ENCODE peak calls at places on chromosomes 7 and 10, in four cellular contexts. P, Y, S and D are unnamed samples.

GRCh38 chr7:151687523-151688235 is 168.0 kb upstream of the RHEB start:
- DNase-seq in P (peak), Y (no peak), S (peak), D (no peak)

GRCh38 chr10:78992333-78992732 is 76.4 kb upstream of the ZMIZ1 start:
- DNase-seq in P (no peak), Y (no peak), S (no peak), D (peak)

GRCh38 chr7:30510124-30511074 is 5.8 kb upstream of the GGCT start:
- DNase-seq in P (peak), Y (no peak), S (no peak), D (no peak)

GRCh38 chr7:39054731-39055130 is 77.0 kb downstream of the POU6F2 start:
- DNase-seq in P (no peak), Y (no peak), S (no peak), D (no peak)

GRCh38 chr10:21531164-21531563 is 2.9 kb upstream of the MLLT10 start:
- DNase-seq in P (peak), Y (no peak), S (no peak), D (no peak)

GRCh38 chr7:20026762-20027161 is 190.4 kb downstream of the MACC1 start:
- DNase-seq in P (no peak), Y (no peak), S (no peak), D (no peak)

GRCh38 chr7:42174391-42174848 is 62.6 kb downstream of the GLI3 start:
- DNase-seq in P (peak), Y (no peak), S (no peak), D (no peak)

GRCh38 chr10:87761892-87762291 is 56.1 kb downstream of the ATAD1 start:
- DNase-seq in P (peak), Y (no peak), S (no peak), D (no peak)

GRCh38 chr7:31729195-31729804 is 42.3 kb downstream of the PPP1R17 start:
- DNase-seq in P (no peak), Y (no peak), S (no peak), D (no peak)

GRCh38 chr7:85274452-85274851 is 87.6 kb upstream of the SEMA3D start:
- DNase-seq in P (no peak), Y (no peak), S (no peak), D (no peak)

GRCh38 chr10:104906112-104906511 is 265.0 kb downstream of the SORCS3 start:
- DNase-seq in P (no peak), Y (no peak), S (no peak), D (no peak)

GRCh38 chr7:155928583-155929145 is 116.4 kb upstream of the SHH start:
- DNase-seq in P (no peak), Y (no peak), S (no peak), D (no peak)

GRCh38 chr10:97481071-97481470 is 17.2 kb downstream of the MMS19 start:
- DNase-seq in P (no peak), Y (no peak), S (no peak), D (no peak)

GRCh38 chr10:120042705-120043104 is 150.2 kb downstream of the SEC23IP start:
- DNase-seq in P (no peak), Y (no peak), S (no peak), D (no peak)

GRCh38 chr10:98302711-98303365 is 34.8 kb upstream of the LOXL4 start:
- DNase-seq in P (peak), Y (no peak), S (no peak), D (no peak)

GRCh38 chr10:117878626-117879025 is 168.1 kb downstream of the RAB11FIP2 start:
- DNase-seq in P (no peak), Y (no peak), S (no peak), D (no peak)

GRCh38 chr10:17171131-17171530 is 30.3 kb downstream of the TRDMT1 start:
- DNase-seq in P (no peak), Y (no peak), S (no peak), D (no peak)
- H3K4me3 ChIP-seq in P (no peak), Y (no peak), S (no peak), D (no peak)

GRCh38 chr10:115093776-115094361 is 704 bp downstream of the ATRNL1 start:
- DNase-seq in P (peak), Y (no peak), S (no peak), D (no peak)

GRCh38 chr10:115094605-115095004 is 1.4 kb downstream of the ATRNL1 start:
- DNase-seq in P (no peak), Y (no peak), S (no peak), D (no peak)

GRCh38 chr10:115092258-115092554 is 959 bp upstream of the ATRNL1 start:
- DNase-seq in P (peak), Y (no peak), S (no peak), D (no peak)

GRCh38 chr10:115092555-115093285 is 445 bp upstream of the ATRNL1 start:
- DNase-seq in P (peak), Y (no peak), S (no peak), D (no peak)

GRCh38 chr10:115093286-115093775 is at the start of gene ATRNL1:
- DNase-seq in P (peak), Y (no peak), S (no peak), D (peak)
- H3K4me3 ChIP-seq in P (peak), Y (peak), S (peak), D (no peak)

DNA sequence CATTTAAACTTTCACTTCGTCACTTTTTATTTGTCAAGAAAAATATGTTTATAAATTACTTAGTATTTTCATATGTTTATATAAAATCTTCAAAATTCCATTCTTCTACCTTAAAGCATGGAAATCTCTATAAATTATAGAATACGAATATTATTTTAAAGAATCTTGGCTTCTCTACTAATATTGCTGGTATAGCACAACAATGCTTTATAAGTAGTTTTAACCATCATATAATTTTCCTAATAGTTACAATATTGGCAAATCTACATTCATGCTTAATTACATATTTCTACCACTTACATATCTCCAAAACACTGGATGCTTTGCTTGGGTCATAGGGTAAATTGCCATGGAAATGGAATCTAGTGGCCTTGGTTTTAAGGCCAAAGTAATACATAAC is 21.1 kb upstream of the ARMC3 start:
- DNase-seq in P (no peak), Y (no peak), S (no peak), D (no peak)
- H3K4me3 ChIP-seq in P (no peak), Y (no peak), S (no peak), D (no peak)

DNA sequence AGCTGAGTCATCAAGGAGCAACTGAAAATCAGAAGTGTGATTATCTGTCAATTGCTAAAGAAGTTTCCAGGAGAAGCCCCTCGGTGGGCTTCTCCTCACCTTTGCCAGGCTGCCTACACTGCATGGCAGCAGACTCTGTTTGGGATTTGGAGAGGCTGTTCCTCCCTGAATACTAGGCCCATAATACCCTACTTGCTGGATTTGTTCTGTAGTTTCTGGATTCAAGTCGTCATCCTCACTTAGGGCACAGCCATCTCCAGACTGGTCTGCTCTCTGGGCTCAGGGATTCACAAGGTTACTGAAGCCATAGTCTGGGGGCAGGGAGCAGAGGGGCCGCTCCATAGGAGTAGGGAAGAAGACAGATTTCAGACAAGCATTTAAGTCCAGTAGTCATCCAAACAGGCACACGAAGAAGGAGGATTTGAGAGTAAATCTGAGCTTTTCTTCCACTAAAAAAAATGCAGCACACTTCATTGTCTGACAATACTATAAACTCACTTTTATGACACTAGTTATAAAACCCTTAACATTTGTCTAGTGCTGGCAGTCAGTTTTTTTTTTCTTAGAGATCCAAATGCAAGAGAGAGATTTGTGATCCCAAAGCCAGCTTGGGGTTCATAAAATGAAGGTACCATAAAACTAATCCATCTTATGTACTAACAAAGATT is 723.3 kb downstream of the GRID1 start:
- DNase-seq in P (no peak), Y (no peak), S (no peak), D (no peak)
- H3K4me3 ChIP-seq in P (no peak), Y (no peak), S (no peak), D (no peak)

DNA sequence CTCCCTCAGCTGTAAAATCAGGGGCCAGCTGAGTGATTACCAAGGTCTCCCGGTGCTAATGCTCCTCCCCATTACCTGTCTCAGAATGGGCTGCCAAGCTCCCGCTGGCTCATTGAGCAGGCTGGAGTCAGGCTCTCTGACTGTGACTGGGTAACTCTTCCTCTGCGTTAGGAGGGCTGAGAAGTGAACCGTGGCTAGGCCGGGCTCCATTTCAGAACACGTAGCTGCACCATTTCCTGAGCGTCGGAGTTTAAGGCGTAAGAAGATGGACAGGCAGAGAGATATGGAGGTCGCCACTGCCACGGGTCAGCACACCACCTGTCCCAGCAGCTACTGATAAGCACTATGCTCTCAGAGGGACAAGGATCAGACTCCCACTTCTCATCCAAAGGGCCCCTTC is 250.3 kb downstream of the TCERG1L start:
- DNase-seq in P (no peak), Y (no peak), S (no peak), D (no peak)
- H3K4me3 ChIP-seq in P (no peak), Y (no peak), S (no peak), D (no peak)

GRCh38 chr7:130273863-130274262 is 7.2 kb downstream of the CPA2 start:
- DNase-seq in P (peak), Y (no peak), S (no peak), D (no peak)
- H3K4me3 ChIP-seq in P (peak), Y (no peak), S (no peak), D (no peak)